ENCODE peak calls at places on chromosomes 4 and X, in four cellular contexts. One of them, this sample, is unnamed.

GRCh38 chr4:111512081-111512774 is 633.0 kb upstream of the FAM241A start:
- DNase-seq in A549: peak
- DNase-seq in HepG2: no peak
- DNase-seq in K562: no peak
- DNase-seq in this sample: peak

GRCh38 chr4:147103403-147103946 is 157.8 kb upstream of the TTC29 start:
- DNase-seq in A549: peak
- DNase-seq in HepG2: no peak
- DNase-seq in K562: no peak
- DNase-seq in this sample: no peak

GRCh38 chrX:69063486-69063885 is 101.8 kb downstream of the PJA1 start:
- DNase-seq in A549: no peak
- DNase-seq in HepG2: no peak
- DNase-seq in K562: no peak
- DNase-seq in this sample: no peak

GRCh38 chr4:41692717-41693345 is 55.7 kb downstream of the PHOX2B start:
- DNase-seq in A549: peak
- DNase-seq in HepG2: peak
- DNase-seq in K562: peak
- DNase-seq in this sample: peak

GRCh38 chrX:40524423-40524822 is 56.3 kb upstream of the ATP6AP2 start:
- DNase-seq in A549: no peak
- DNase-seq in HepG2: no peak
- DNase-seq in K562: no peak
- DNase-seq in this sample: no peak

GRCh38 chr4:27149541-27150212 is 289.0 kb downstream of the STIM2 start:
- DNase-seq in A549: no peak
- DNase-seq in HepG2: no peak
- DNase-seq in K562: no peak
- DNase-seq in this sample: no peak

GRCh38 chrX:153773741-153774575 is 6.9 kb upstream of the SRPK3 start:
- DNase-seq in A549: no peak
- DNase-seq in HepG2: no peak
- DNase-seq in K562: no peak
- DNase-seq in this sample: no peak

GRCh38 chr4:40728341-40728740 is 21.4 kb upstream of the NSUN7 start:
- DNase-seq in A549: no peak
- DNase-seq in HepG2: peak
- DNase-seq in K562: no peak
- DNase-seq in this sample: no peak

GRCh38 chrX:7480721-7481120 is 332.8 kb upstream of the PUDP start:
- DNase-seq in A549: no peak
- DNase-seq in HepG2: no peak
- DNase-seq in K562: no peak
- DNase-seq in this sample: no peak

GRCh38 chrX:22686138-22686541 is 313.6 kb upstream of the DDX53 start:
- DNase-seq in A549: no peak
- DNase-seq in HepG2: no peak
- DNase-seq in K562: no peak
- DNase-seq in this sample: no peak

GRCh38 chrX:40174594-40175415 is 77.0 kb upstream of the BCOR start:
- DNase-seq in A549: peak
- DNase-seq in HepG2: peak
- DNase-seq in K562: no peak
- DNase-seq in this sample: no peak

GRCh38 chrX:37504991-37505390 is 66.5 kb upstream of the LANCL3 start:
- DNase-seq in A549: no peak
- DNase-seq in HepG2: no peak
- DNase-seq in K562: no peak
- DNase-seq in this sample: no peak

GRCh38 chr4:74751856-74752255 is 42.5 kb downstream of the BTC start:
- DNase-seq in A549: no peak
- DNase-seq in HepG2: no peak
- DNase-seq in K562: no peak
- DNase-seq in this sample: no peak

GRCh38 chr4:105179539-105180401 is 33.1 kb downstream of the TET2 start:
- DNase-seq in A549: no peak
- DNase-seq in HepG2: peak
- DNase-seq in K562: no peak
- DNase-seq in this sample: no peak

GRCh38 chrX:40778861-40779575 is 43.7 kb upstream of the MED14 start:
- DNase-seq in A549: no peak
- DNase-seq in HepG2: no peak
- DNase-seq in K562: no peak
- DNase-seq in this sample: peak

GRCh38 chrX:48575642-48576041 is 1.4 kb downstream of the RBM3 start:
- DNase-seq in A549: no peak
- DNase-seq in HepG2: no peak
- DNase-seq in K562: no peak
- DNase-seq in this sample: no peak

GRCh38 chr4:13173974-13174373 is 310.2 kb downstream of the RAB28 start:
- DNase-seq in A549: no peak
- DNase-seq in HepG2: no peak
- DNase-seq in K562: no peak
- DNase-seq in this sample: no peak
- TF ChIP-seq CEBPB in A549: no peak
- TF ChIP-seq CEBPB in HepG2: no peak
- TF ChIP-seq CEBPB in K562: no peak
- TF ChIP-seq CEBPB in this sample: no peak

GRCh38 chr4:97662133-97662532 is 481.1 kb downstream of the STPG2 start:
- DNase-seq in A549: no peak
- DNase-seq in HepG2: no peak
- DNase-seq in K562: no peak
- DNase-seq in this sample: no peak

GRCh38 chr4:97665553-97665952 is 477.7 kb downstream of the STPG2 start:
- DNase-seq in A549: no peak
- DNase-seq in HepG2: no peak
- DNase-seq in K562: no peak
- DNase-seq in this sample: no peak

DNA sequence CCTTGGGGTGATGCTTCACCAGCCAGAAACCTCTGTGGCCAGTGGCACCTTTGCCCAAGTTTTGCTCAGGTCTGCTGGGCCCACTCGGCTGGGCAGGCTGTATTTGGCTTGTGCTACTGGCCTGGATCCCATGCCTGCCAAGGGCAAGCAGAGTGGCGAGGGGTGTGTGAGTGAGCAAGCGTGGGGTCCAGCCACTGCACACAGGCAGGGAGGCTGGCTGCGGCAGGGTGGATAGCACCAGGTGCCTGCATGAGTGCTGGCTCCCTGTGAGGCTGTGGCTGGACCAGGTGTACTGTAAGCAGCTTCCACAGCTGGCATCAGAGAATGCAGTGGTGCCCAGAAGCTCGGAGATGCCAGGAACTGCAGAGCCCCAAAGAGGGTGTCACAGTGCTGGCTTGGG is 478.5 kb downstream of the STPG2 start:
- DNase-seq in A549: no peak
- DNase-seq in HepG2: no peak
- DNase-seq in K562: no peak
- DNase-seq in this sample: no peak
- TF ChIP-seq CEBPB in A549: no peak
- TF ChIP-seq CEBPB in HepG2: no peak
- TF ChIP-seq CEBPB in K562: no peak
- TF ChIP-seq CEBPB in this sample: no peak

GRCh38 chr4:95956094-95956493 is 116.2 kb downstream of the PDHA2 start:
- DNase-seq in A549: no peak
- DNase-seq in HepG2: no peak
- DNase-seq in K562: no peak
- DNase-seq in this sample: no peak
- TF ChIP-seq CEBPB in A549: no peak
- TF ChIP-seq CEBPB in HepG2: no peak
- TF ChIP-seq CEBPB in K562: no peak
- TF ChIP-seq CEBPB in this sample: no peak

DNA sequence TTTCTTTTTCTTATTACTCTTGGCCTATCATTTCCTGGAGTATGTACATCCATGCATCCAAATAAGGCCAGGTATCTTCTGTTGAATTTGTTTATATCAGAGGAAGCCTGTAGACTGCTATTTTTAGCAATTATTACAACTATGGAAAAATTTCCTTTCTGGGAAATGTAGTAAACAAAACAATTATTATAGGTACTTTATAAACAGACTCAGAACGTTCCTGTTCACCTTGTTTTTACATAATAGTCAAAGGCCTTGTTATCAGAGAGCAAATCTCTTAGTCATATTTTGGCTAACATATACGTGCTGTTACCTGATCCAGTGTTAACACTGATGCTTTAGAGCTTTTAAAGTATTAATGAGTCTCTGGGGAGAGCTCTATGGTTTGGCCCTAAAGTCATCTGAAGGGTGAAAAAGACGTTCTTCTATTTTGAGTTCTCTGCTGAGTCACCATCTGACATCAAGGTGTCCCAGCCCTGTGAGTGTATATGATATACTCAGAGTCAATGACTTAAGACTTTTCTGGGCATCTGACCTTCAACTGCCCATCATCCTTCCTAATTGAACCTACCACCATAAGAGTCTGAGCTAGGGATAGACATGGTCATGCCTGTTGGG is 7.3 kb downstream of the SPARCL1 start:
- DNase-seq in A549: peak
- DNase-seq in HepG2: no peak
- DNase-seq in K562: peak
- DNase-seq in this sample: peak
- TF ChIP-seq CEBPB in A549: no peak
- TF ChIP-seq CEBPB in HepG2: no peak
- TF ChIP-seq CEBPB in K562: no peak
- TF ChIP-seq CEBPB in this sample: no peak

DNA sequence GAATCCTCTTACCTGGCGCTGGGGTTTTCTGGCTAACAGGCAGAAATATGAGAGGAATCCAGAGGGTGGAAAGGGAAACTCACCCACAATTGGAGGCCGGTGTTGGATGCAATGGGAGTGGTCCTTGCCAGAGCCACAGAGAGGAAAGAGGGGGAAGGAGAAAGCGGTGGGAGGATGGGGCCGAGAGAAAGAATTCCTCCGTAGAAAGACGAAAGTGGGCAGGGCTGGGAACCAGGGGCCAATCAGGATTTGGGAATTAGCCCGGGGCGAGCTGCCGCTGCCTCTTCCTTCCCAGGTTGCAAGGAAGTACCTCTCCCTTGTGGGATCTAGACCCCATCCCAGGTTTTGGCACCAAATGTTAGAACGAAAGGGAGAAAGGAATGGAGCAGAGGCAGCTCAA is 83.1 kb upstream of the SPIN4 start:
- DNase-seq in A549: no peak
- DNase-seq in HepG2: no peak
- DNase-seq in K562: no peak
- DNase-seq in this sample: no peak
- TF ChIP-seq CEBPB in A549: no peak
- TF ChIP-seq CEBPB in HepG2: no peak
- TF ChIP-seq CEBPB in K562: no peak
- TF ChIP-seq CEBPB in this sample: no peak